ENCODE peak calls at places on chromosomes 6 and 20, in four cellular contexts. Z, K, M and W are unnamed samples.

GRCh38 chr6:144896296-144896695 is 611.2 kb downstream of the UTRN start:
- DNase-seq in Z (no peak), M (no peak), K (no peak), W (no peak)

GRCh38 chr6:137927777-137928218 is 60.7 kb downstream of the TNFAIP3 start:
- DNase-seq in Z (no peak), K (peak), M (no peak), W (no peak)

GRCh38 chr6:106525111-106525884 is 104.0 kb downstream of the RTN4IP1 start:
- DNase-seq in Z (no peak), K (no peak), M (no peak), W (no peak)

GRCh38 chr20:7226156-7226555 is 458.7 kb downstream of the BMP2 start:
- DNase-seq in Z (no peak), K (no peak), M (no peak), W (no peak)

GRCh38 chr20:62104791-62105345 is 17.4 kb upstream of the LSM14B start:
- DNase-seq in Z (no peak), M (no peak), K (no peak), W (no peak)

GRCh38 chr6:16621002-16621401 is 140.3 kb downstream of the ATXN1 start:
- DNase-seq in Z (no peak), K (no peak), M (no peak), W (no peak)

GRCh38 chr20:18058661-18059467 is 1.1 kb upstream of the OVOL2 start:
- DNase-seq in K (no peak), M (no peak), Z (peak), W (no peak)

GRCh38 chr6:15490242-15491100 is 172.4 kb downstream of the DTNBP1 start:
- DNase-seq in Z (no peak), K (no peak), M (no peak), W (no peak)

GRCh38 chr6:83873869-83874268 is 14.4 kb downstream of the CYB5R4 start:
- DNase-seq in K (no peak), Z (no peak), M (no peak), W (no peak)

GRCh38 chr6:8240316-8240715 is 138.0 kb upstream of the EEF1E1 start:
- DNase-seq in M (no peak), Z (no peak), K (no peak), W (no peak)

GRCh38 chr6:25220853-25221252 is 58.3 kb upstream of the CARMIL1 start:
- DNase-seq in M (no peak), Z (no peak), K (no peak), W (no peak)
- TF ChIP-seq ETV6 in M (no peak), Z (no peak), K (no peak), W (no peak)

GRCh38 chr20:3404402-3404801 is 3.1 kb downstream of the DNAAF9 start:
- DNase-seq in M (no peak), Z (no peak), K (no peak), W (no peak)
- TF ChIP-seq ETV6 in M (no peak), Z (no peak), K (no peak), W (no peak)

GRCh38 chr20:688809-689208 is 13.2 kb upstream of the SCRT2 start:
- DNase-seq in Z (peak), M (peak), K (no peak), W (peak)
- TF ChIP-seq ETV6 in Z (no peak), M (no peak), K (no peak), W (no peak)

GRCh38 chr20:23049201-23049932 is at the start of gene THBD:
- DNase-seq in K (no peak), M (no peak), Z (peak), W (no peak)

GRCh38 chr20:23049933-23050838 is 714 bp upstream of the THBD start:
- DNase-seq in M (no peak), K (no peak), Z (peak), W (no peak)

GRCh38 chr20:23050847-23051627 is 1.6 kb upstream of the THBD start:
- DNase-seq in K (no peak), Z (peak), M (peak), W (no peak)

GRCh38 chr20:23048283-23049200 is 930 bp downstream of the THBD start:
- DNase-seq in K (no peak), M (no peak), Z (peak), W (no peak)

DNA sequence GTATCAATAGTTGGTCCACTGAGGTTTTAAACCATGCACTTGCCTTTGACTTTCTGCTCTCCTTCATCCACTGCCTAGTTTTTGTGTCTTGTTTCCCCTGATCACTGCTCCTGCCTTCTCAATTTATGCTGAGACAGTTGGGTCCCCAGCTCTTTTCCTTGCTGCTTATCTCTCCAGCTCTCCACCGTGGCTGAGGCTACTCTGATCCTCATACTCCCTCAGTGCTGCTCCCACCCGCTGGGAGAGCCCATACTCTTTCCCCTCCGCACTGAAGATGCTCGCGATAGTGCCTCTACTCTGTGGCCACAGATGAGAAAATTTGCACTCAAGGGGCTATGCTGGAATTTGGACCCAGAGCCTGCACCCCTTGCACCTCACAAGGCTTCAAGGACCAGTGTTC is 3.4 kb upstream of the THBD start:
- DNase-seq in M (peak), K (no peak), Z (no peak), W (no peak)
- TF ChIP-seq ETV6 in M (no peak), K (no peak), Z (no peak), W (no peak)